ENCODE peak calls at places on chromosomes 1 and 21, in five cellular contexts. One of them, this sample, is unnamed.

GRCh38 chr21:32565856-32566465 is 19.4 kb downstream of the TCP10L start:
- DNase-seq in NCI-H524: no peak
- DNase-seq in psoas muscle: no peak
- DNase-seq in mesendoderm: no peak
- DNase-seq in posterior vena cava: no peak
- DNase-seq in this sample: no peak

GRCh38 chr1:61124078-61124477 is 41.7 kb downstream of the NFIA start:
- DNase-seq in NCI-H524: no peak
- DNase-seq in psoas muscle: no peak
- DNase-seq in mesendoderm: no peak
- DNase-seq in posterior vena cava: no peak
- DNase-seq in this sample: no peak

GRCh38 chr1:22351757-22352080 is 99.9 kb upstream of the ZBTB40 start:
- DNase-seq in NCI-H524: no peak
- DNase-seq in psoas muscle: no peak
- DNase-seq in mesendoderm: no peak
- DNase-seq in posterior vena cava: no peak
- DNase-seq in this sample: peak

GRCh38 chr21:17053321-17053720 is 459.5 kb upstream of the CXADR start:
- DNase-seq in NCI-H524: no peak
- DNase-seq in psoas muscle: no peak
- DNase-seq in mesendoderm: no peak
- DNase-seq in posterior vena cava: no peak
- DNase-seq in this sample: peak

GRCh38 chr1:234619794-234620247 is 9.8 kb upstream of the IRF2BP2 start:
- DNase-seq in NCI-H524: peak
- DNase-seq in psoas muscle: no peak
- DNase-seq in mesendoderm: no peak
- DNase-seq in posterior vena cava: no peak
- DNase-seq in this sample: peak

GRCh38 chr1:223834660-223835263 is 11.0 kb downstream of the TP53BP2 start:
- DNase-seq in NCI-H524: no peak
- DNase-seq in psoas muscle: no peak
- DNase-seq in mesendoderm: no peak
- DNase-seq in posterior vena cava: no peak
- DNase-seq in this sample: no peak

GRCh38 chr21:18603246-18603645 is 199.7 kb upstream of the TMPRSS15 start:
- DNase-seq in NCI-H524: no peak
- DNase-seq in psoas muscle: no peak
- DNase-seq in mesendoderm: no peak
- DNase-seq in posterior vena cava: no peak
- DNase-seq in this sample: no peak

GRCh38 chr1:14815175-14815882 is 216.8 kb downstream of the KAZN start:
- DNase-seq in NCI-H524: no peak
- DNase-seq in psoas muscle: no peak
- DNase-seq in mesendoderm: no peak
- DNase-seq in posterior vena cava: no peak
- DNase-seq in this sample: no peak

GRCh38 chr1:113917400-113918082 is 11.6 kb upstream of the HIPK1 start:
- DNase-seq in NCI-H524: no peak
- DNase-seq in psoas muscle: no peak
- DNase-seq in mesendoderm: no peak
- DNase-seq in posterior vena cava: no peak
- DNase-seq in this sample: no peak

GRCh38 chr1:183218981-183219621 is 33.0 kb downstream of the LAMC2 start:
- DNase-seq in NCI-H524: no peak
- DNase-seq in psoas muscle: no peak
- DNase-seq in mesendoderm: no peak
- DNase-seq in posterior vena cava: no peak
- DNase-seq in this sample: peak

GRCh38 chr1:980602-981395 is 1.1 kb downstream of the PERM1 start:
- DNase-seq in NCI-H524: no peak
- DNase-seq in psoas muscle: peak
- DNase-seq in mesendoderm: no peak
- DNase-seq in posterior vena cava: no peak
- DNase-seq in this sample: no peak

GRCh38 chr1:153343040-153343681 is 5.5 kb downstream of the PGLYRP4 start:
- DNase-seq in NCI-H524: no peak
- DNase-seq in psoas muscle: no peak
- DNase-seq in mesendoderm: no peak
- DNase-seq in posterior vena cava: no peak
- DNase-seq in this sample: no peak

GRCh38 chr1:185860316-185860715 is 126.1 kb downstream of the HMCN1 start:
- DNase-seq in NCI-H524: no peak
- DNase-seq in psoas muscle: no peak
- DNase-seq in mesendoderm: no peak
- DNase-seq in posterior vena cava: no peak
- DNase-seq in this sample: no peak

GRCh38 chr1:174877208-174877673 is 122.5 kb upstream of the CACYBP start:
- DNase-seq in NCI-H524: no peak
- DNase-seq in psoas muscle: no peak
- DNase-seq in mesendoderm: no peak
- DNase-seq in posterior vena cava: no peak
- DNase-seq in this sample: peak

GRCh38 chr1:89890085-89890754 is 69.4 kb downstream of the LRRC8D start:
- DNase-seq in NCI-H524: no peak
- DNase-seq in psoas muscle: no peak
- DNase-seq in mesendoderm: peak
- DNase-seq in posterior vena cava: no peak
- DNase-seq in this sample: no peak

GRCh38 chr21:37863842-37864241 is 52.4 kb downstream of the KCNJ6 start:
- DNase-seq in NCI-H524: no peak
- DNase-seq in psoas muscle: no peak
- DNase-seq in mesendoderm: no peak
- DNase-seq in posterior vena cava: peak
- DNase-seq in this sample: no peak

This sample was measured in NCI-H82.